ENCODE peak calls at places on chromosomes 12 and 14, in five cellular contexts. S is GOT3, O is GF-D8, K is Caco-2, P is NCI-H187 treated with DMSO at 0.1 percent for 48 hours. V is an unnamed sample.

GRCh38 chr14:55580401-55581010 is 499 bp downstream of the KTN1 start:
- DNase-seq in S (no peak), O (no peak), P (no peak), K (peak), V (peak)

GRCh38 chr12:52179396-52179973 is 12.3 kb downstream of the KRT80 start:
- DNase-seq in O (no peak), K (no peak), P (no peak), S (no peak), V (no peak)

GRCh38 chr14:56027916-56028637 is 90.1 kb upstream of the PELI2 start:
- DNase-seq in O (no peak), K (no peak), P (no peak), S (no peak), V (no peak)

GRCh38 chr14:72476657-72477499 is 417.0 kb downstream of the DPF3 start:
- DNase-seq in K (no peak), S (no peak), P (no peak), O (no peak), V (no peak)

GRCh38 chr12:92363295-92364146 is 217.9 kb upstream of the BTG1 start:
- DNase-seq in K (no peak), S (no peak), O (no peak), P (no peak), V (peak)

GRCh38 chr12:57722716-57723629 is 15.6 kb downstream of the AGAP2 start:
- DNase-seq in P (no peak), O (no peak), K (no peak), S (no peak), V (no peak)

GRCh38 chr12:104218935-104219334 is 3.4 kb downstream of the TXNRD1 start:
- DNase-seq in S (no peak), P (no peak), O (no peak), K (no peak), V (peak)

GRCh38 chr12:52601671-52602070 is 408 bp upstream of the KRT72 start:
- DNase-seq in P (no peak), K (no peak), O (no peak), S (no peak), V (no peak)

GRCh38 chr12:122949405-122949804 is 16.9 kb downstream of the ABCB9 start:
- DNase-seq in O (no peak), S (no peak), K (no peak), P (no peak), V (no peak)

GRCh38 chr14:31205681-31206535 is 1.7 kb downstream of the HECTD1 start:
- DNase-seq in S (no peak), K (peak), P (no peak), O (no peak), V (peak)

GRCh38 chr14:61034416-61035100 is 53.5 kb downstream of the SLC38A6 start:
- DNase-seq in K (no peak), P (no peak), O (peak), S (no peak), V (peak)

GRCh38 chr12:57754411-57755193 is at the start of gene MARCHF9:
- DNase-seq in O (no peak), K (peak), S (no peak), P (peak), V (no peak)

GRCh38 chr14:100864960-100865681 is 38.4 kb downstream of the RTL1 start:
- DNase-seq in K (no peak), S (no peak), P (no peak), O (no peak), V (no peak)

GRCh38 chr12:69755302-69755701 is 16.6 kb downstream of the RAB3IP start:
- DNase-seq in K (no peak), O (no peak), P (no peak), S (no peak), V (no peak)

GRCh38 chr14:50530794-50531193 is 1.6 kb downstream of the MAP4K5 start:
- DNase-seq in S (no peak), K (no peak), O (no peak), P (no peak), V (no peak)

GRCh38 chr14:102492523-102492910 is 17.1 kb downstream of the ANKRD9 start:
- DNase-seq in K (no peak), P (no peak), S (no peak), O (no peak), V (no peak)

GRCh38 chr14:23727566-23728335 is 91.6 kb downstream of the DHRS2 start:
- DNase-seq in O (no peak), K (peak), S (no peak), P (no peak), V (peak)

GRCh38 chr14:76473381-76474263 is 97.7 kb downstream of the ESRRB start:
- DNase-seq in O (no peak), P (no peak), S (no peak), K (no peak), V (no peak)

GRCh38 chr12:11795910-11796459 is 146.5 kb downstream of the ETV6 start:
- DNase-seq in O (no peak), K (peak), P (no peak), S (no peak), V (peak)

GRCh38 chr14:96285667-96286066 is 29.7 kb downstream of the BDKRB1 start:
- DNase-seq in P (no peak), O (no peak), S (no peak), K (no peak), V (no peak)

GRCh38 chr12:65566776-65567175 is 257.5 kb upstream of the HMGA2 start:
- DNase-seq in K (no peak), S (no peak), O (no peak), P (no peak), V (no peak)

GRCh38 chr12:124162151-124163110 is 132.5 kb upstream of the RFLNA start:
- DNase-seq in S (no peak), P (no peak), K (no peak), O (no peak), V (no peak)

GRCh38 chr14:74712499-74713394 is at the start of the genes AREL1 and FCF1:
- DNase-seq in P (no peak), K (peak), O (no peak), S (no peak), V (peak)

GRCh38 chr14:103158688-103159087 is 35.4 kb downstream of the TNFAIP2 start:
- DNase-seq in O (no peak), K (peak), P (no peak), S (no peak), V (no peak)

GRCh38 chr14:76007852-76008251 is 22.3 kb downstream of the IFT43 start:
- DNase-seq in K (no peak), O (no peak), S (no peak), P (no peak), V (no peak)

GRCh38 chr12:9902539-9903228 is 21.4 kb downstream of the KLRF2 start:
- DNase-seq in S (no peak), O (no peak), K (no peak), P (no peak), V (no peak)

GRCh38 chr14:35335388-35336092 is 43.4 kb downstream of the PSMA6 start:
- DNase-seq in P (no peak), S (no peak), O (no peak), K (no peak), V (peak)

GRCh38 chr14:54606631-54607133 is 39.8 kb downstream of the SAMD4A start:
- DNase-seq in S (no peak), P (no peak), K (no peak), O (no peak), V (no peak)

GRCh38 chr12:54259194-54260011 is 20.5 kb downstream of the CBX5 start:
- DNase-seq in P (peak), K (peak), O (peak), S (no peak), V (peak)

GRCh38 chr14:35898217-35898775 is 72.2 kb downstream of the BRMS1L start:
- DNase-seq in S (no peak), P (no peak), K (no peak), O (no peak), V (no peak)

GRCh38 chr12:56326126-56326525 is 7.7 kb downstream of the PAN2 start:
- DNase-seq in P (no peak), K (no peak), O (no peak), S (no peak), V (no peak)

GRCh38 chr12:67650127-67650495 is 1.6 kb downstream of the DYRK2 start:
- DNase-seq in O (no peak), K (no peak), S (no peak), P (no peak), V (peak)

GRCh38 chr12:20128926-20129325 is 239.4 kb upstream of the PDE3A start:
- DNase-seq in O (no peak), P (no peak), K (no peak), S (no peak), V (no peak)

GRCh38 chr12:116346751-116347150 is 69.3 kb upstream of the MED13L start:
- DNase-seq in K (no peak), P (no peak), O (no peak), S (no peak), V (peak)

GRCh38 chr12:12899530-12900380 is 8.4 kb downstream of the GPRC5A start:
- DNase-seq in P (no peak), S (no peak), O (no peak), K (no peak), V (peak)

GRCh38 chr14:67729072-67729561 is 27.4 kb downstream of the RDH12 start:
- DNase-seq in S (no peak), O (no peak), K (peak), P (no peak), V (no peak)

GRCh38 chr12:101019667-101020066 is 190.4 kb downstream of the SLC5A8 start:
- DNase-seq in O (no peak), P (no peak), K (no peak), S (no peak), V (no peak)